ENCODE peak calls at places on chromosomes 12 and 14, in four cellular contexts. D, I, K and N are unnamed samples.

GRCh38 chr14:84937044-84937443 is 592.9 kb upstream of the FLRT2 start:
- DNase-seq in D (no peak), I (no peak), K (no peak), N (no peak)

GRCh38 chr12:92299744-92300143 is 154.1 kb upstream of the BTG1 start:
- DNase-seq in D (no peak), I (no peak), K (no peak), N (no peak)

GRCh38 chr14:36771256-36771655 is 109.6 kb downstream of the PAX9 start:
- DNase-seq in D (no peak), I (no peak), K (no peak), N (no peak)

GRCh38 chr12:49671051-49671765 is 36.0 kb downstream of the FMNL3 start:
- DNase-seq in D (peak; percentile 70), I (no peak), K (no peak), N (peak; percentile 37)

GRCh38 chr12:97921957-97922722 is 459.5 kb downstream of the RMST start:
- DNase-seq in D (no peak), I (no peak), K (peak; percentile 1), N (no peak)

GRCh38 chr14:75401356-75401755 is 26.5 kb upstream of the JDP2 start:
- DNase-seq in D (no peak), I (peak; percentile 35), K (no peak), N (no peak)

GRCh38 chr12:65305346-65305950 is 27.0 kb downstream of the MSRB3 start:
- DNase-seq in D (no peak), I (no peak), K (no peak), N (no peak)

GRCh38 chr12:132309162-132310086 is 20.0 kb downstream of the GALNT9 start:
- DNase-seq in D (no peak), I (no peak), K (no peak), N (no peak)

GRCh38 chr12:48296586-48297396 is 53.9 kb downstream of the ZNF641 start:
- DNase-seq in D (peak; percentile 49), I (peak; percentile 79), K (peak; percentile 58), N (no peak)

GRCh38 chr12:21877583-21877982 is 63.6 kb downstream of the ABCC9 start:
- DNase-seq in D (no peak), I (no peak), K (no peak), N (no peak)

GRCh38 chr14:99234982-99235491 is 37.0 kb downstream of the BCL11B start:
- DNase-seq in D (peak; percentile 78), I (no peak), K (no peak), N (no peak)

GRCh38 chr14:75342762-75343599 is 64.4 kb downstream of the FOS start:
- DNase-seq in D (no peak), I (no peak), K (no peak), N (no peak)

GRCh38 chr12:46483572-46484395 is 111.2 kb upstream of the SLC38A2 start:
- DNase-seq in D (no peak), I (no peak), K (peak; percentile 64), N (no peak)

GRCh38 chr12:70948236-70948975 is 27.9 kb upstream of the PTPRR start:
- DNase-seq in D (no peak), I (no peak), K (no peak), N (no peak)

GRCh38 chr14:63204407-63205280 is at the start of gene RHOJ:
- DNase-seq in D (no peak), I (peak; percentile 22), K (peak; percentile 14), N (no peak)

GRCh38 chr12:78885466-78885865 is 20.9 kb downstream of the SYT1 start:
- DNase-seq in D (no peak), I (no peak), K (no peak), N (no peak)

GRCh38 chr12:131095826-131096680 is 142.3 kb downstream of the ADGRD1 start:
- DNase-seq in D (no peak), I (no peak), K (no peak), N (no peak)

GRCh38 chr12:97097734-97098133 is 190.7 kb downstream of the NEDD1 start:
- DNase-seq in D (no peak), I (no peak), K (no peak), N (no peak)

GRCh38 chr12:51392556-51393237 is 1.5 kb upstream of the GALNT6 start:
- DNase-seq in D (no peak), I (no peak), K (peak; percentile 76), N (no peak)